ENCODE peak calls at places on chromosomes 7 and 10, in nine cellular contexts. J, E, U, N, P, F, T, O and W are unnamed samples.

GRCh38 chr7:95246935-95247370 is 77.4 kb downstream of the PON1 start:
- DNase-seq in J (peak), E (peak), U (no peak), N (no peak), P (peak), F (peak), T (no peak), O (no peak), W (peak)

GRCh38 chr7:16062269-16062668 is 359.1 kb downstream of the CRPPA start:
- DNase-seq in J (no peak), E (no peak), U (no peak), N (no peak), P (peak), F (no peak), T (no peak), O (no peak), W (no peak)

GRCh38 chr10:84397735-84398144 is 69.4 kb downstream of the CCSER2 start:
- DNase-seq in J (no peak), E (no peak), U (no peak), N (no peak), P (no peak), F (no peak), T (no peak), O (no peak), W (no peak)

GRCh38 chr10:96501985-96502384 is 11.7 kb downstream of the TLL2 start:
- DNase-seq in J (no peak), E (no peak), U (no peak), N (no peak), P (no peak), F (no peak), T (no peak), O (no peak), W (no peak)

GRCh38 chr7:128922496-128923410 is 12.2 kb upstream of the KCP start:
- DNase-seq in J (no peak), E (no peak), U (no peak), N (no peak), P (no peak), F (no peak), T (no peak), O (no peak), W (no peak)

GRCh38 chr10:69780070-69780469 is 21.6 kb upstream of the COL13A1 start:
- DNase-seq in J (no peak), E (no peak), U (no peak), N (no peak), P (peak), F (no peak), T (no peak), O (no peak), W (no peak)

GRCh38 chr7:155816192-155816508 is 3.9 kb upstream of the SHH start:
- DNase-seq in J (no peak), E (no peak), U (no peak), N (no peak), P (no peak), F (no peak), T (no peak), O (no peak), W (no peak)

GRCh38 chr10:35259769-35260397 is 76.4 kb upstream of the CCNY start:
- DNase-seq in J (no peak), E (no peak), U (no peak), N (no peak), P (no peak), F (no peak), T (no peak), O (no peak), W (no peak)

GRCh38 chr7:46989247-46989646 is 592.7 kb downstream of the TNS3 start:
- DNase-seq in J (no peak), E (no peak), U (no peak), N (no peak), P (no peak), F (no peak), T (no peak), O (no peak), W (no peak)

GRCh38 chr10:88066876-88067275 is 203.5 kb downstream of the PTEN start:
- DNase-seq in J (no peak), E (no peak), U (no peak), N (no peak), P (no peak), F (no peak), T (no peak), O (no peak), W (no peak)

GRCh38 chr7:37259381-37259821 is 189.3 kb downstream of the ELMO1 start:
- DNase-seq in J (no peak), E (no peak), U (no peak), N (no peak), P (peak), F (no peak), T (no peak), O (no peak), W (no peak)

GRCh38 chr7:44735403-44736165 is 13.1 kb upstream of the ZMIZ2 start:
- DNase-seq in J (no peak), E (no peak), U (no peak), N (no peak), P (no peak), F (no peak), T (peak), O (no peak), W (no peak)

GRCh38 chr10:47453435-47454293 is 30.3 kb downstream of the ANXA8 start:
- DNase-seq in J (no peak), E (no peak), U (no peak), N (no peak), P (no peak), F (no peak), T (no peak), O (no peak), W (no peak)

GRCh38 chr10:86335831-86336230 is 30.8 kb downstream of the GRID1 start:
- DNase-seq in J (no peak), E (no peak), U (no peak), N (no peak), P (no peak), F (no peak), T (no peak), O (no peak), W (no peak)

GRCh38 chr7:115145512-115145911 is 223.6 kb downstream of the MDFIC start:
- DNase-seq in J (no peak), E (no peak), U (no peak), N (no peak), P (no peak), F (no peak), T (no peak), O (no peak), W (no peak)

GRCh38 chr7:157475095-157475494 is 138.3 kb downstream of the DNAJB6 start:
- DNase-seq in J (no peak), E (no peak), U (no peak), N (no peak), P (no peak), F (no peak), T (no peak), O (no peak), W (no peak)

GRCh38 chr7:59986-60675 is 132.2 kb upstream of the FAM20C start:
- DNase-seq in J (no peak), E (no peak), U (peak), N (no peak), P (no peak), F (no peak), T (no peak), O (no peak), W (no peak)

GRCh38 chr10:16967866-16968721 is 150.9 kb upstream of the RSU1 start:
- DNase-seq in J (no peak), E (no peak), U (peak), N (no peak), P (no peak), F (no peak), T (no peak), O (no peak), W (no peak)

GRCh38 chr10:69685426-69685801 is 55.4 kb downstream of the FAM241B start:
- DNase-seq in J (no peak), E (no peak), U (no peak), N (no peak), P (no peak), F (no peak), T (no peak), O (no peak), W (no peak)

GRCh38 chr7:30974605-30975256 is 11.0 kb downstream of the GHRHR start:
- DNase-seq in J (no peak), E (no peak), U (peak), N (no peak), P (no peak), F (no peak), T (peak), O (no peak), W (peak)

GRCh38 chr7:81684513-81685262 is 85.2 kb downstream of the HGF start:
- DNase-seq in J (peak), E (peak), U (peak), N (no peak), P (peak), F (peak), T (no peak), O (no peak), W (no peak)

GRCh38 chr7:137017221-137017620 is 148.8 kb downstream of the CHRM2 start:
- DNase-seq in J (no peak), E (no peak), U (no peak), N (no peak), P (no peak), F (no peak), T (no peak), O (no peak), W (no peak)

GRCh38 chr7:42624471-42624870 is 287.4 kb downstream of the C7orf25 start:
- DNase-seq in J (no peak), E (no peak), U (no peak), N (no peak), P (no peak), F (no peak), T (no peak), O (no peak), W (no peak)

GRCh38 chr10:86899670-86900276 is 57.6 kb downstream of the MMRN2 start:
- DNase-seq in J (peak), E (peak), U (no peak), N (no peak), P (no peak), F (peak), T (peak), O (peak), W (peak)

GRCh38 chr7:69399038-69399800 is 199.1 kb upstream of the AUTS2 start:
- DNase-seq in J (peak), E (peak), U (no peak), N (no peak), P (no peak), F (no peak), T (no peak), O (no peak), W (no peak)